ENCODE peak calls at places on chromosomes 4 and X, in six cellular contexts. One of them, this sample, is unnamed.
A peak's percentile ranks its signal among the peaks of the same experiment; 100 is the strongest.

GRCh38 chrX:19670854-19671620 is 155.7 kb upstream of the MAP3K15 start:
- DNase-seq in epithelial cell of esophagus: peak; percentile 64
- DNase-seq in H9: peak; percentile 27
- DNase-seq in SW 1271: peak; percentile 21
- DNase-seq in AG08396: peak; percentile 19
- DNase-seq in GM12865: no peak
- DNase-seq in this sample: peak; percentile 72

GRCh38 chrX:29652484-29652883 is 562.9 kb upstream of the MAGEB2 start:
- DNase-seq in SW 1271: no peak
- DNase-seq in epithelial cell of esophagus: peak; percentile 23
- DNase-seq in AG08396: peak; percentile 37
- DNase-seq in GM12865: no peak
- DNase-seq in H9: no peak
- DNase-seq in this sample: no peak

GRCh38 chrX:40095588-40096394 is 2.0 kb downstream of the BCOR start:
- DNase-seq in H9: peak; percentile 38
- DNase-seq in epithelial cell of esophagus: no peak
- DNase-seq in AG08396: no peak
- DNase-seq in SW 1271: no peak
- DNase-seq in GM12865: peak; percentile 46
- DNase-seq in this sample: no peak

GRCh38 chrX:5648941-5649568 is 579.6 kb downstream of the NLGN4X start:
- DNase-seq in H9: peak; percentile 89
- DNase-seq in SW 1271: no peak
- DNase-seq in GM12865: no peak
- DNase-seq in AG08396: no peak
- DNase-seq in epithelial cell of esophagus: no peak
- DNase-seq in this sample: no peak

GRCh38 chr4:125428832-125429231 is 114.1 kb downstream of the FAT4 start:
- DNase-seq in SW 1271: no peak
- DNase-seq in H9: no peak
- DNase-seq in GM12865: no peak
- DNase-seq in epithelial cell of esophagus: no peak
- DNase-seq in AG08396: no peak
- DNase-seq in this sample: no peak

GRCh38 chr4:7426525-7427171 is 8.1 kb downstream of the PSAPL1 start:
- DNase-seq in SW 1271: no peak
- DNase-seq in epithelial cell of esophagus: no peak
- DNase-seq in H9: peak; percentile 23
- DNase-seq in GM12865: no peak
- DNase-seq in AG08396: no peak
- DNase-seq in this sample: peak; percentile 44

GRCh38 chr4:106502106-106502699 is 133.6 kb upstream of the GIMD1 start:
- DNase-seq in GM12865: peak; percentile 65
- DNase-seq in SW 1271: no peak
- DNase-seq in epithelial cell of esophagus: peak; percentile 65
- DNase-seq in AG08396: peak; percentile 59
- DNase-seq in H9: peak; percentile 68
- DNase-seq in this sample: no peak

GRCh38 chrX:132615396-132616131 is 126.7 kb upstream of the MBNL3 start:
- DNase-seq in epithelial cell of esophagus: peak; percentile 79
- DNase-seq in GM12865: peak; percentile 58
- DNase-seq in H9: peak; percentile 57
- DNase-seq in SW 1271: no peak
- DNase-seq in AG08396: peak; percentile 26
- DNase-seq in this sample: no peak

GRCh38 chr4:166421556-166422156 is 548.6 kb downstream of the TLL1 start:
- DNase-seq in GM12865: no peak
- DNase-seq in SW 1271: no peak
- DNase-seq in epithelial cell of esophagus: peak; percentile 41
- DNase-seq in AG08396: no peak
- DNase-seq in H9: no peak
- DNase-seq in this sample: no peak

GRCh38 chrX:1172496-1172895 is 40.0 kb downstream of the CRLF2 start:
- DNase-seq in H9: no peak
- DNase-seq in SW 1271: no peak
- DNase-seq in epithelial cell of esophagus: no peak
- DNase-seq in AG08396: no peak
- DNase-seq in GM12865: no peak
- DNase-seq in this sample: no peak

GRCh38 chrX:47900833-47901232 is 64.1 kb downstream of the ZNF81 start:
- DNase-seq in H9: no peak
- DNase-seq in epithelial cell of esophagus: no peak
- DNase-seq in AG08396: no peak
- DNase-seq in SW 1271: no peak
- DNase-seq in GM12865: no peak
- DNase-seq in this sample: no peak

GRCh38 chr4:151983854-151984253 is 223.0 kb upstream of the GATB start:
- DNase-seq in GM12865: no peak
- DNase-seq in SW 1271: no peak
- DNase-seq in AG08396: peak; percentile 8
- DNase-seq in epithelial cell of esophagus: no peak
- DNase-seq in H9: no peak
- DNase-seq in this sample: no peak

GRCh38 chrX:148624951-148625350 is 124.5 kb downstream of the AFF2 start:
- DNase-seq in H9: no peak
- DNase-seq in GM12865: no peak
- DNase-seq in epithelial cell of esophagus: no peak
- DNase-seq in SW 1271: no peak
- DNase-seq in AG08396: no peak
- DNase-seq in this sample: no peak

GRCh38 chr4:4260185-4260751 is 12.2 kb upstream of the TMEM128 start:
- DNase-seq in H9: no peak
- DNase-seq in epithelial cell of esophagus: peak; percentile 69
- DNase-seq in SW 1271: peak; percentile 24
- DNase-seq in GM12865: peak; percentile 63
- DNase-seq in AG08396: peak; percentile 52
- DNase-seq in this sample: no peak

GRCh38 chr4:71187399-71188196 is 151.2 kb upstream of the SLC4A4 start:
- DNase-seq in epithelial cell of esophagus: peak; percentile 34
- DNase-seq in AG08396: peak; percentile 68
- DNase-seq in SW 1271: no peak
- DNase-seq in GM12865: no peak
- DNase-seq in H9: peak; percentile 56
- DNase-seq in this sample: peak; percentile 68

GRCh38 chr4:51907001-51907669 is 64.2 kb downstream of the DCUN1D4 start:
- DNase-seq in GM12865: no peak
- DNase-seq in AG08396: no peak
- DNase-seq in H9: no peak
- DNase-seq in SW 1271: no peak
- DNase-seq in epithelial cell of esophagus: no peak
- DNase-seq in this sample: no peak

GRCh38 chrX:74492720-74493201 is 71.5 kb downstream of the SLC16A2 start:
- DNase-seq in GM12865: peak; percentile 32
- DNase-seq in epithelial cell of esophagus: no peak
- DNase-seq in AG08396: no peak
- DNase-seq in SW 1271: no peak
- DNase-seq in H9: peak; percentile 64
- DNase-seq in this sample: no peak

GRCh38 chr4:82372502-82372873 is 1.3 kb downstream of the HNRNPD start:
- DNase-seq in epithelial cell of esophagus: peak; percentile 35
- DNase-seq in GM12865: peak; percentile 58
- DNase-seq in AG08396: peak; percentile 33
- DNase-seq in H9: no peak
- DNase-seq in SW 1271: peak; percentile 5
- DNase-seq in this sample: peak; percentile 68

GRCh38 chr4:142719854-142720541 is 126.1 kb downstream of the INPP4B start:
- DNase-seq in SW 1271: no peak
- DNase-seq in GM12865: peak; percentile 12
- DNase-seq in H9: no peak
- DNase-seq in AG08396: peak; percentile 13
- DNase-seq in epithelial cell of esophagus: peak; percentile 83
- DNase-seq in this sample: no peak

GRCh38 chr4:8080754-8081065 is 77.9 kb downstream of the ABLIM2 start:
- DNase-seq in SW 1271: no peak
- DNase-seq in GM12865: no peak
- DNase-seq in AG08396: no peak
- DNase-seq in epithelial cell of esophagus: no peak
- DNase-seq in H9: no peak
- DNase-seq in this sample: no peak

GRCh38 chr4:166228112-166228511 is 355.1 kb downstream of the TLL1 start:
- DNase-seq in epithelial cell of esophagus: no peak
- DNase-seq in AG08396: no peak
- DNase-seq in GM12865: no peak
- DNase-seq in H9: no peak
- DNase-seq in SW 1271: no peak
- DNase-seq in this sample: no peak

GRCh38 chr4:182190306-182190705 is 52.9 kb upstream of the TENM3 start:
- DNase-seq in epithelial cell of esophagus: no peak
- DNase-seq in AG08396: no peak
- DNase-seq in SW 1271: no peak
- DNase-seq in H9: no peak
- DNase-seq in GM12865: no peak
- DNase-seq in this sample: no peak

GRCh38 chr4:112514449-112515277 is 1.3 kb downstream of the NEUROG2 start:
- DNase-seq in SW 1271: no peak
- DNase-seq in GM12865: peak; percentile 54
- DNase-seq in AG08396: no peak
- DNase-seq in epithelial cell of esophagus: no peak
- DNase-seq in H9: peak; percentile 59
- DNase-seq in this sample: no peak

GRCh38 chr4:11429646-11430045 is 952 bp upstream of the HS3ST1 start:
- DNase-seq in epithelial cell of esophagus: peak; percentile 44
- DNase-seq in GM12865: no peak
- DNase-seq in SW 1271: no peak
- DNase-seq in H9: no peak
- DNase-seq in AG08396: no peak
- DNase-seq in this sample: no peak